ENCODE peak calls at places on chromosome 10, in five cellular contexts. H is endodermal cell, D is cardiac muscle cell, Z is AG10803, E is endothelial cell. I is an unnamed sample.

GRCh38 chr10:90167174-90168064 is 466.0 kb downstream of the KIF20B start:
- DNase-seq in H (no peak), D (no peak), Z (no peak), E (no peak), I (no peak)

GRCh38 chr10:90125406-90125805 is 424.0 kb downstream of the KIF20B start:
- DNase-seq in H (no peak), D (no peak), Z (no peak), E (no peak), I (no peak)

GRCh38 chr10:4344544-4344994 is 481.4 kb upstream of the AKR1E2 start:
- DNase-seq in H (peak), D (peak), Z (peak), E (no peak), I (peak)

GRCh38 chr10:8224591-8224990 is 170.1 kb downstream of the GATA3 start:
- DNase-seq in H (no peak), D (no peak), Z (no peak), E (no peak), I (no peak)

GRCh38 chr10:110016957-110017514 is 9.3 kb downstream of the ADD3 start:
- DNase-seq in H (no peak), D (no peak), Z (no peak), E (no peak), I (no peak)

GRCh38 chr10:120987359-120987758 is 136.2 kb downstream of the WDR11 start:
- DNase-seq in H (no peak), D (no peak), Z (no peak), E (no peak), I (no peak)

GRCh38 chr10:6279540-6280267 is 77.0 kb downstream of the PFKFB3 start:
- DNase-seq in H (peak), D (peak), Z (peak), E (no peak), I (no peak)

GRCh38 chr10:49631975-49632374 is 18.1 kb downstream of the CHAT start:
- DNase-seq in H (no peak), D (no peak), Z (no peak), E (no peak), I (no peak)

GRCh38 chr10:14074062-14074884 is 256.5 kb downstream of the FRMD4A start:
- DNase-seq in H (no peak), D (peak), Z (peak), E (no peak), I (peak)

GRCh38 chr10:26627320-26627719 is 70.2 kb upstream of the PDSS1 start:
- DNase-seq in H (peak), D (peak), Z (no peak), E (no peak), I (no peak)

GRCh38 chr10:123746927-123747326 is 80.8 kb downstream of the GPR26 start:
- DNase-seq in H (peak), D (no peak), Z (no peak), E (no peak), I (no peak)

GRCh38 chr10:482036-482435 is 207.4 kb downstream of the DIP2C start:
- DNase-seq in H (peak), D (no peak), Z (no peak), E (no peak), I (no peak)

GRCh38 chr10:55704950-55705349 is 656.1 kb downstream of the ZWINT start:
- DNase-seq in H (no peak), D (no peak), Z (no peak), E (no peak), I (no peak)

GRCh38 chr10:5816170-5816569 is 2.9 kb upstream of the GDI2 start:
- DNase-seq in H (no peak), D (no peak), Z (no peak), E (no peak), I (no peak)

GRCh38 chr10:74558403-74558802 is 268.0 kb upstream of the KAT6B start:
- DNase-seq in H (no peak), D (no peak), Z (no peak), E (no peak), I (no peak)

GRCh38 chr10:50788951-50789904 is 49.5 kb downstream of the ASAH2B start:
- DNase-seq in H (no peak), D (peak), Z (peak), E (no peak), I (no peak)

GRCh38 chr10:96500519-96500918 is 13.2 kb downstream of the TLL2 start:
- DNase-seq in H (no peak), D (no peak), Z (no peak), E (no peak), I (no peak)

GRCh38 chr10:48463318-48464003 is 141.4 kb downstream of the ARHGAP22 start:
- DNase-seq in H (peak), D (peak), Z (peak), E (no peak), I (no peak)

GRCh38 chr10:77504196-77504869 is 133.3 kb downstream of the KCNMA1 start:
- DNase-seq in H (no peak), D (no peak), Z (peak), E (no peak), I (no peak)

GRCh38 chr10:123274513-123275182 is 120.4 kb downstream of the BUB3 start:
- DNase-seq in H (peak), D (no peak), Z (no peak), E (no peak), I (no peak)

GRCh38 chr10:60390224-60390626 is 550 bp upstream of the ANK3 start:
- DNase-seq in H (no peak), D (no peak), Z (no peak), E (no peak), I (no peak)

GRCh38 chr10:99551158-99551557 is 18.4 kb downstream of the NKX2-3 start:
- DNase-seq in H (peak), D (peak), Z (peak), E (no peak), I (no peak)

GRCh38 chr10:79392506-79393176 is 45.4 kb downstream of the PPIF start:
- DNase-seq in H (peak), D (no peak), Z (no peak), E (no peak), I (no peak)

GRCh38 chr10:33265621-33266020 is 68.8 kb downstream of the NRP1 start:
- DNase-seq in H (no peak), D (no peak), Z (no peak), E (no peak), I (no peak)

GRCh38 chr10:32338262-32338661 is 8.7 kb downstream of the EPC1 start:
- DNase-seq in H (no peak), D (no peak), Z (peak), E (no peak), I (no peak)

GRCh38 chr10:71088054-71088453 is 124.3 kb upstream of the UNC5B start:
- DNase-seq in H (no peak), D (no peak), Z (no peak), E (no peak), I (no peak)

GRCh38 chr10:5040781-5041470 is 37.3 kb upstream of the AKR1C2 start:
- DNase-seq in H (no peak), D (no peak), Z (no peak), E (no peak), I (no peak)

GRCh38 chr10:61284222-61284890 is 168.8 kb downstream of the TMEM26 start:
- DNase-seq in H (no peak), D (peak), Z (peak), E (no peak), I (no peak)

GRCh38 chr10:62911210-62911963 is 95.2 kb upstream of the EGR2 start:
- DNase-seq in H (peak), D (no peak), Z (no peak), E (no peak), I (no peak)

GRCh38 chr10:105210546-105210945 is 569.5 kb downstream of the SORCS3 start:
- DNase-seq in H (no peak), D (no peak), Z (no peak), E (no peak), I (no peak)

GRCh38 chr10:2392145-2392812 is 655.0 kb upstream of the ADARB2 start:
- DNase-seq in H (no peak), D (no peak), Z (peak), E (no peak), I (no peak)

GRCh38 chr10:9951481-9952257 is 1066.0 kb upstream of the CELF2 start:
- DNase-seq in H (no peak), D (no peak), Z (no peak), E (no peak), I (no peak)

GRCh38 chr10:79038841-79039201 is 29.9 kb upstream of the ZMIZ1 start:
- DNase-seq in H (peak), D (peak), Z (peak), E (no peak), I (no peak)

GRCh38 chr10:84715911-84716310 is 387.5 kb downstream of the CCSER2 start:
- DNase-seq in H (peak), D (peak), Z (no peak), E (peak), I (no peak)

GRCh38 chr10:77081411-77082010 is 556.1 kb downstream of the KCNMA1 start:
- DNase-seq in H (peak), D (no peak), Z (no peak), E (no peak), I (no peak)

GRCh38 chr10:130336612-130337304 is 200.6 kb downstream of the GLRX3 start:
- DNase-seq in H (peak), D (no peak), Z (no peak), E (no peak), I (no peak)

GRCh38 chr10:13414855-13415254 is 66.8 kb upstream of the SEPHS1 start:
- DNase-seq in H (peak), D (peak), Z (peak), E (peak), I (no peak)

GRCh38 chr10:101056365-101057151 is 5.2 kb upstream of the KAZALD1 start:
- DNase-seq in H (no peak), D (no peak), Z (no peak), E (no peak), I (no peak)

GRCh38 chr10:101054351-101054750 is 7.4 kb upstream of the KAZALD1 start:
- DNase-seq in H (no peak), D (no peak), Z (no peak), E (no peak), I (no peak)

GRCh38 chr10:101052285-101052684 is 9.5 kb upstream of the KAZALD1 start:
- DNase-seq in H (no peak), D (no peak), Z (peak), E (no peak), I (no peak)

GRCh38 chr10:101053516-101053915 is 8.3 kb upstream of the KAZALD1 start:
- DNase-seq in H (no peak), D (no peak), Z (peak), E (no peak), I (no peak)

GRCh38 chr10:101055416-101055815 is 6.4 kb upstream of the KAZALD1 start:
- DNase-seq in H (no peak), D (no peak), Z (no peak), E (no peak), I (no peak)
- TF ChIP-seq CTCF in H (peak), D (peak), Z (no peak), E (no peak), I (no peak)

GRCh38 chr10:24358022-24358421 is 149.1 kb downstream of the KIAA1217 start:
- DNase-seq in H (no peak), D (no peak), Z (no peak), E (no peak), I (no peak)
- TF ChIP-seq CTCF in H (no peak), D (no peak), Z (no peak), E (no peak), I (no peak)

GRCh38 chr10:126932516-126932915 is 27.3 kb downstream of the DOCK1 start:
- DNase-seq in H (no peak), D (no peak), Z (no peak), E (no peak), I (no peak)
- TF ChIP-seq CTCF in H (no peak), D (no peak), Z (no peak), E (no peak), I (no peak)

GRCh38 chr10:119337796-119338432 is 130.5 kb downstream of the GRK5 start:
- DNase-seq in H (no peak), D (no peak), Z (peak), E (peak), I (no peak)
- TF ChIP-seq CTCF in H (no peak), D (no peak), Z (no peak), E (no peak), I (no peak)

DNA sequence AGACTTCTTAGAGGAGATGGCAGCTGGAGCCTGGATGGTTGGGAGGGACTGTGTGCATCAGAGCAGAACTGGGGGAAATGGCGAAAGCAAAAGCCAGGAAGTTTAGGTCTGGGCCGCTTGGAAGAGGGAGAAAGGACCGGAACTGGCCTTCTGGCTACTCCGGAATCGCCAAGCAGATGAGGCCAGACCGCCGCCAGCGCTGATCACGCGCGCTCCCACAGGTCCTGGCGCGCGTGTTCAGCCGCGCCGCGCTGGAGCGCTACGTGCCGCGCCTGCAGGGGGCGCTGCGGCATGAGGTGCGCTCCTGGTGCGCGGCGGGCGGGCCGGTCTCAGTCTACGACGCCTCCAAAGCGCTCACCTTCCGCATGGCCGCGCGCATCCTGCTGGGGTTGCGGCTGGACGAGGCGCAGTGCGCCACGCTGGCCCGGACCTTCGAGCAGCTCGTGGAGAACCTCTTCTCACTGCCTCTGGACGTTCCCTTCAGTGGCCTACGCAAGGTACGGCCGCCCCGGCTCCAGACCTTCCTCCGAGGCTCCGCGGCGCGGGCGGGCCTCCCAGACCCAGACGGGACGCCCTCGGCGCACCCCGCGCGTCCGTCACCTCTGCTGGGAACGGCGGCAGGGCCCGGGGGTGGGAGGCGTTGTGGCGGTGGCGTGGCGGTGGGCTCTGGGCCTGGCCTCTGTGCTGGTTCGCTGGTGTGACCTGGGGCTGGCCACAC is 2.1 kb downstream of the CYP26C1 start:
- DNase-seq in H (peak), D (peak), Z (peak), E (peak), I (no peak)
- TF ChIP-seq CTCF in H (peak), D (peak), Z (peak), E (peak), I (no peak)

GRCh38 chr10:69862882-69863530 is 61.3 kb downstream of the COL13A1 start:
- DNase-seq in H (no peak), D (no peak), Z (no peak), E (no peak), I (no peak)
- TF ChIP-seq CTCF in H (no peak), D (no peak), Z (no peak), E (no peak), I (no peak)